ENCODE peak calls at places on chromosomes 11 and 22, in six cellular contexts. One of them, this sample, is unnamed.

GRCh38 chr22:45478108-45478771 is 24.4 kb upstream of the FBLN1 start:
- DNase-seq in fibroblast of mammary gland: peak
- DNase-seq in CD4-positive, alpha-beta T cell: no peak
- DNase-seq in AG09309: peak
- DNase-seq in transverse colon: no peak
- DNase-seq in AG09319: peak
- DNase-seq in this sample: no peak

GRCh38 chr22:28710112-28710888 is 30.7 kb upstream of the TTC28 start:
- DNase-seq in AG09309: peak
- DNase-seq in transverse colon: no peak
- DNase-seq in fibroblast of mammary gland: peak
- DNase-seq in CD4-positive, alpha-beta T cell: no peak
- DNase-seq in AG09319: peak
- DNase-seq in this sample: no peak

GRCh38 chr11:118198370-118198769 is 21.9 kb upstream of the SCN2B start:
- DNase-seq in transverse colon: peak
- DNase-seq in AG09319: peak
- DNase-seq in CD4-positive, alpha-beta T cell: peak
- DNase-seq in AG09309: no peak
- DNase-seq in fibroblast of mammary gland: peak
- DNase-seq in this sample: peak

GRCh38 chr22:21014202-21015050 is 539 bp upstream of the P2RX6 start:
- DNase-seq in CD4-positive, alpha-beta T cell: peak
- DNase-seq in fibroblast of mammary gland: peak
- DNase-seq in AG09319: peak
- DNase-seq in AG09309: peak
- DNase-seq in transverse colon: peak
- DNase-seq in this sample: peak

GRCh38 chr11:72112541-72113136 is at the start of gene ANAPC15:
- DNase-seq in fibroblast of mammary gland: peak
- DNase-seq in AG09319: peak
- DNase-seq in AG09309: peak
- DNase-seq in transverse colon: peak
- DNase-seq in CD4-positive, alpha-beta T cell: peak
- DNase-seq in this sample: peak

GRCh38 chr22:20324139-20324516 is 4.3 kb upstream of the DGCR6L start:
- DNase-seq in AG09319: no peak
- DNase-seq in fibroblast of mammary gland: no peak
- DNase-seq in transverse colon: no peak
- DNase-seq in CD4-positive, alpha-beta T cell: no peak
- DNase-seq in AG09309: no peak
- DNase-seq in this sample: no peak

GRCh38 chr11:33475999-33476398 is 218.8 kb downstream of the HIPK3 start:
- DNase-seq in transverse colon: no peak
- DNase-seq in AG09319: peak
- DNase-seq in fibroblast of mammary gland: peak
- DNase-seq in CD4-positive, alpha-beta T cell: no peak
- DNase-seq in AG09309: no peak
- DNase-seq in this sample: peak

GRCh38 chr11:117045196-117045595 is 53.0 kb downstream of the SIK3 start:
- DNase-seq in fibroblast of mammary gland: peak
- DNase-seq in transverse colon: peak
- DNase-seq in AG09309: no peak
- DNase-seq in CD4-positive, alpha-beta T cell: no peak
- DNase-seq in AG09319: peak
- DNase-seq in this sample: no peak

GRCh38 chr11:75790986-75791385 is 22.4 kb downstream of the DGAT2 start:
- DNase-seq in AG09319: no peak
- DNase-seq in CD4-positive, alpha-beta T cell: no peak
- DNase-seq in fibroblast of mammary gland: no peak
- DNase-seq in transverse colon: no peak
- DNase-seq in AG09309: no peak
- DNase-seq in this sample: no peak

GRCh38 chr11:92752122-92752521 is 217.3 kb upstream of the MTNR1B start:
- DNase-seq in transverse colon: peak
- DNase-seq in fibroblast of mammary gland: no peak
- DNase-seq in AG09309: no peak
- DNase-seq in CD4-positive, alpha-beta T cell: no peak
- DNase-seq in AG09319: no peak
- DNase-seq in this sample: no peak

GRCh38 chr11:23112390-23112789 is 252.1 kb upstream of the CCDC179 start:
- DNase-seq in AG09309: no peak
- DNase-seq in fibroblast of mammary gland: no peak
- DNase-seq in transverse colon: no peak
- DNase-seq in AG09319: no peak
- DNase-seq in CD4-positive, alpha-beta T cell: no peak
- DNase-seq in this sample: no peak

GRCh38 chr11:23113887-23114216 is 253.6 kb upstream of the CCDC179 start:
- DNase-seq in AG09309: no peak
- DNase-seq in transverse colon: no peak
- DNase-seq in fibroblast of mammary gland: no peak
- DNase-seq in CD4-positive, alpha-beta T cell: no peak
- DNase-seq in AG09319: no peak
- DNase-seq in this sample: no peak

DNA sequence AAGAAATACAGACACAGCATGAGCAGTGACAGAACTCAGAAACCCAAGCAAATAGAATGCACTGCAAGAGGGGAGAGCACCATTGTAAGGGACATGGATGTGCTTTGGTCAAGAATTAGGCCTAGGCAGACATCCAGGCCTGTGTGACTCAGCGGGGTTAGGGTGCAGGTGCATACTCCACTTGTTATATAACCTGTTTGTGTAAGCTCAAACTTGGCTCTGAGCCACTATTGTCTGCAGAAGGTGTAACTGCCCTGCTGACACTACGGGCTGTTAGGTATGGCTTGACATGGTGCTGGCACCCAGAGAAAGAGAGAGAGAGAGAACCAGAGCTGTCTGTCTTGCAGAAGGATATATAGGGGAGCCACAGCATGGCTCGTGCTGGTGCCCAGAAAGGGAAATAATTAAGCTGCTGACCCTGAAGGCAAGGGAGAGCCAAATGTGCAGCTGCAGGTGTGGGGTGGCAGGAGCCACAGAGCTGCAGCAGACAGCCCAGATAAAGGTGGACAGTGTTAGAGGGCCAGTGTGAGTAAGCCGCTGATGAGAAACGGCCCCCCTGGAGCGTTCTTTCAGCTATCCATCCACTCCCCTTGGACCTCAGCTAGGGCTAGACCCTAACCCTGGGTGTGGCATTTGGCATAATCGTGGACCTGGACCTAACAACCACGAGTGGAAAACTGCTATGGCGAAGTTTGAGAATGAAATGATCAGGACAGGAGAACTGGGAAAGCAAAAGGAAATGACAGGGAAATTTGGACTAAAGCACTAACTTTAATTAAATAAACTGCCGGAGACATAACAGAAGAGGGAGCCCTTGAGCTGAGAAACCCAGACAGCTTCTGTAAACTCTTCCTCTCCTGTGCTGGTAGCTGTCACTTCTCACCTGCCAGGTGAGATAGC is 253.0 kb upstream of the CCDC179 start:
- DNase-seq in CD4-positive, alpha-beta T cell: no peak
- DNase-seq in transverse colon: peak
- DNase-seq in fibroblast of mammary gland: peak
- DNase-seq in AG09309: no peak
- DNase-seq in AG09319: peak
- DNase-seq in this sample: peak
- TF ChIP-seq CTCF in CD4-positive, alpha-beta T cell: no peak
- TF ChIP-seq CTCF in transverse colon: peak
- TF ChIP-seq CTCF in fibroblast of mammary gland: peak
- TF ChIP-seq CTCF in AG09309: peak
- TF ChIP-seq CTCF in AG09319: peak
- TF ChIP-seq CTCF in this sample: peak

GRCh38 chr22:47631571-47632102 is 869.2 kb downstream of the TBC1D22A start:
- DNase-seq in fibroblast of mammary gland: no peak
- DNase-seq in CD4-positive, alpha-beta T cell: no peak
- DNase-seq in AG09319: no peak
- DNase-seq in transverse colon: no peak
- DNase-seq in AG09309: no peak
- DNase-seq in this sample: no peak

GRCh38 chr22:47634342-47634741 is 871.9 kb downstream of the TBC1D22A start:
- DNase-seq in transverse colon: no peak
- DNase-seq in AG09319: no peak
- DNase-seq in AG09309: no peak
- DNase-seq in CD4-positive, alpha-beta T cell: no peak
- DNase-seq in fibroblast of mammary gland: no peak
- DNase-seq in this sample: no peak

GRCh38 chr22:47632646-47633045 is 870.2 kb downstream of the TBC1D22A start:
- DNase-seq in AG09309: no peak
- DNase-seq in CD4-positive, alpha-beta T cell: no peak
- DNase-seq in transverse colon: no peak
- DNase-seq in fibroblast of mammary gland: no peak
- DNase-seq in AG09319: no peak
- DNase-seq in this sample: no peak

GRCh38 chr22:47630741-47631534 is 868.5 kb downstream of the TBC1D22A start:
- DNase-seq in CD4-positive, alpha-beta T cell: no peak
- DNase-seq in AG09319: no peak
- DNase-seq in fibroblast of mammary gland: no peak
- DNase-seq in AG09309: no peak
- DNase-seq in transverse colon: no peak
- DNase-seq in this sample: no peak

GRCh38 chr22:47633111-47633510 is 870.7 kb downstream of the TBC1D22A start:
- DNase-seq in CD4-positive, alpha-beta T cell: no peak
- DNase-seq in fibroblast of mammary gland: no peak
- DNase-seq in transverse colon: no peak
- DNase-seq in AG09309: no peak
- DNase-seq in AG09319: no peak
- DNase-seq in this sample: no peak
- TF ChIP-seq CTCF in CD4-positive, alpha-beta T cell: no peak
- TF ChIP-seq CTCF in fibroblast of mammary gland: no peak
- TF ChIP-seq CTCF in transverse colon: no peak
- TF ChIP-seq CTCF in AG09309: no peak
- TF ChIP-seq CTCF in AG09319: no peak
- TF ChIP-seq CTCF in this sample: no peak

DNA sequence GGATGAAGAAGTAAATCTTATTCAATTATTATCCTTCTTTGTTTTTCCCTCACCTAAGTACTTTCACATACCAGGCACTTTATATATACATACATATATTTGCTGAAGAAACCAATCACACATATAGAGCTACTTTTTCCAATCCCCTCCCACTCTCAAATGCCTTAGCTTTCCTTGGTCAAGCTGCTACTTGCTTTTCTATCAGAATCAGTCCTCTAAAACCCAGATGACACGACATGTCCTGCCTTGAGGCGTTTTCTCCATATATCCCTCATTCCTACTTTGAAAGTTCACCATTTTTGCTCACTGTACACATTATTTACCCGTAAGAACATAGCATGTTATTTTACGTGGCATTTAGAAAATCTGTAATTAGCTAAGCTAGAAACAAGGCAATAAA is 5.4 kb downstream of the RAB38 start:
- DNase-seq in transverse colon: no peak
- DNase-seq in AG09309: no peak
- DNase-seq in fibroblast of mammary gland: no peak
- DNase-seq in AG09319: no peak
- DNase-seq in CD4-positive, alpha-beta T cell: no peak
- DNase-seq in this sample: no peak
- TF ChIP-seq CTCF in transverse colon: no peak
- TF ChIP-seq CTCF in AG09309: no peak
- TF ChIP-seq CTCF in fibroblast of mammary gland: no peak
- TF ChIP-seq CTCF in AG09319: no peak
- TF ChIP-seq CTCF in CD4-positive, alpha-beta T cell: no peak
- TF ChIP-seq CTCF in this sample: no peak

GRCh38 chr11:59615132-59615636 is 390 bp downstream of the OSBP start:
- DNase-seq in fibroblast of mammary gland: no peak
- DNase-seq in transverse colon: peak
- DNase-seq in AG09319: no peak
- DNase-seq in CD4-positive, alpha-beta T cell: peak
- DNase-seq in AG09309: no peak
- DNase-seq in this sample: peak
- TF ChIP-seq CTCF in fibroblast of mammary gland: no peak
- TF ChIP-seq CTCF in transverse colon: no peak
- TF ChIP-seq CTCF in AG09319: no peak
- TF ChIP-seq CTCF in CD4-positive, alpha-beta T cell: no peak
- TF ChIP-seq CTCF in AG09309: no peak
- TF ChIP-seq CTCF in this sample: no peak

This sample was measured in GM12865.